ENCODE peak calls at places on chromosome 12, in eight cellular contexts. A, O, J, W, V, G, B and I are unnamed samples.

GRCh38 chr12:122051231-122051876 is 27.2 kb upstream of the MLXIP start:
- DNase-seq in A (no peak), O (no peak), J (no peak), W (no peak), V (no peak), G (no peak), B (no peak), I (no peak)

GRCh38 chr12:121295123-121295745 is 1.3 kb downstream of the CAMKK2 start:
- DNase-seq in A (no peak), O (no peak), J (no peak), W (no peak), V (no peak), G (peak), B (peak), I (no peak)

GRCh38 chr12:122058750-122059149 is 19.8 kb upstream of the MLXIP start:
- DNase-seq in A (no peak), O (no peak), J (no peak), W (no peak), V (no peak), G (no peak), B (peak), I (no peak)

GRCh38 chr12:62781136-62781880 is 153.6 kb downstream of the PPM1H start:
- DNase-seq in A (no peak), O (no peak), J (no peak), W (no peak), V (no peak), G (no peak), B (no peak), I (no peak)

GRCh38 chr12:46959484-46959883 is 119.9 kb upstream of the PCED1B start:
- DNase-seq in A (no peak), O (no peak), J (no peak), W (no peak), V (no peak), G (no peak), B (no peak), I (no peak)

GRCh38 chr12:3107071-3107583 is 29.9 kb downstream of the TSPAN9 start:
- DNase-seq in A (no peak), O (no peak), J (no peak), W (no peak), V (no peak), G (peak), B (no peak), I (no peak)

GRCh38 chr12:124233846-124234620 is 60.9 kb upstream of the RFLNA start:
- DNase-seq in A (no peak), O (no peak), J (no peak), W (no peak), V (no peak), G (no peak), B (no peak), I (no peak)

GRCh38 chr12:18819471-18819870 is 81.6 kb downstream of the CAPZA3 start:
- DNase-seq in A (no peak), O (no peak), J (no peak), W (no peak), V (no peak), G (no peak), B (no peak), I (no peak)

GRCh38 chr12:8785499-8785898 is 36.9 kb upstream of the A2ML1 start:
- DNase-seq in A (no peak), O (no peak), J (no peak), W (no peak), V (no peak), G (no peak), B (no peak), I (no peak)

GRCh38 chr12:1326258-1326657 is 268.1 kb downstream of the FBXL14 start:
- DNase-seq in A (no peak), O (no peak), J (no peak), W (no peak), V (no peak), G (no peak), B (no peak), I (no peak)

GRCh38 chr12:88693837-88694445 is 113.7 kb upstream of the KITLG start:
- DNase-seq in A (no peak), O (no peak), J (no peak), W (no peak), V (no peak), G (no peak), B (no peak), I (no peak)

GRCh38 chr12:4908694-4909396 is 860 bp upstream of the KCNA1 start:
- DNase-seq in A (peak), O (no peak), J (no peak), W (peak), V (no peak), G (peak), B (peak), I (no peak)

GRCh38 chr12:53430116-53430515 is 6.5 kb downstream of the AMHR2 start:
- DNase-seq in A (no peak), O (no peak), J (no peak), W (no peak), V (no peak), G (no peak), B (no peak), I (no peak)

GRCh38 chr12:89427508-89428156 is 75.3 kb upstream of the DUSP6 start:
- DNase-seq in A (no peak), O (no peak), J (no peak), W (no peak), V (no peak), G (no peak), B (no peak), I (no peak)

GRCh38 chr12:49744363-49744885 is 3.1 kb downstream of the TMBIM6 start:
- DNase-seq in A (no peak), O (no peak), J (no peak), W (no peak), V (no peak), G (no peak), B (no peak), I (no peak)